ENCODE peak calls at places on chromosome 21, in nine cellular contexts. A is progenitor cell of endocrine pancreas; L is neural crest cell; U is pancreas; F is CD4-positive, alpha-beta T cell; S is esophagus squamous epithelium; C is NB4; J is fibroblast of lung; I is GM12865. H is an unnamed sample.

GRCh38 chr21:17785403-17785788 is 33.8 kb downstream of the C21orf91 start:
- DNase-seq in I (no peak), S (no peak), U (no peak), C (no peak), A (no peak), F (no peak), J (no peak), L (no peak), H (no peak)

GRCh38 chr21:16211339-16212303 is 481.8 kb downstream of the USP25 start:
- DNase-seq in J (peak), S (no peak), F (no peak), U (no peak), A (no peak), L (no peak), C (no peak), I (no peak), H (no peak)

GRCh38 chr21:16169102-16169511 is 439.3 kb downstream of the USP25 start:
- DNase-seq in I (no peak), A (no peak), F (no peak), J (peak), C (no peak), L (no peak), U (no peak), S (no peak), H (no peak)

GRCh38 chr21:44700101-44701022 is 3.4 kb downstream of the KRTAP10-12 start:
- DNase-seq in L (no peak), I (no peak), F (no peak), U (no peak), S (no peak), J (no peak), C (no peak), A (no peak), H (no peak)

GRCh38 chr21:25850126-25850831 is 115.5 kb downstream of the GABPA start:
- DNase-seq in J (no peak), I (no peak), F (no peak), C (no peak), U (no peak), S (no peak), L (no peak), A (no peak), H (no peak)

GRCh38 chr21:16116798-16117197 is 387.0 kb downstream of the USP25 start:
- DNase-seq in F (no peak), A (no peak), S (no peak), U (no peak), C (no peak), I (no peak), J (peak), L (no peak), H (no peak)

GRCh38 chr21:25563399-25564116 is 43.7 kb downstream of the MRPL39 start:
- DNase-seq in U (no peak), A (no peak), J (peak), L (no peak), S (no peak), I (peak), F (no peak), C (peak), H (no peak)

GRCh38 chr21:29121759-29122158 is 8.7 kb upstream of the MAP3K7CL start:
- DNase-seq in L (no peak), F (no peak), I (peak), J (no peak), S (no peak), A (no peak), C (no peak), U (no peak), H (no peak)

GRCh38 chr21:37862536-37862935 is 53.7 kb downstream of the KCNJ6 start:
- DNase-seq in I (peak), F (no peak), U (no peak), C (peak), J (peak), S (no peak), L (no peak), A (no peak), H (peak)

GRCh38 chr21:44329086-44329889 is 9.9 kb downstream of the CFAP410 start:
- DNase-seq in A (no peak), C (no peak), U (no peak), F (no peak), I (no peak), L (no peak), S (no peak), J (no peak), H (no peak)

GRCh38 chr21:22536511-22536910 is 1538.3 kb downstream of the NCAM2 start:
- DNase-seq in A (no peak), J (no peak), S (no peak), I (no peak), F (no peak), C (peak), U (no peak), L (no peak), H (no peak)

GRCh38 chr21:28916150-28916893 is 76.4 kb downstream of the LTN1 start:
- DNase-seq in L (no peak), U (no peak), C (no peak), I (no peak), J (no peak), F (no peak), S (no peak), A (no peak), H (no peak)

GRCh38 chr21:31641416-31641922 is 18.0 kb upstream of the SOD1 start:
- DNase-seq in L (no peak), I (no peak), A (no peak), U (no peak), S (no peak), J (no peak), F (no peak), C (no peak), H (no peak)

GRCh38 chr21:45339430-45340405 is 52.0 kb upstream of the POFUT2 start:
- DNase-seq in U (no peak), I (no peak), F (no peak), J (no peak), C (no peak), A (no peak), L (no peak), S (no peak), H (no peak)

GRCh38 chr21:27814226-27814625 is 847.3 kb upstream of the ADAMTS5 start:
- DNase-seq in J (no peak), C (no peak), S (no peak), A (no peak), U (no peak), I (no peak), F (no peak), L (no peak), H (no peak)

GRCh38 chr21:26041441-26042180 is 129.0 kb downstream of the APP start:
- DNase-seq in C (no peak), I (no peak), A (no peak), L (no peak), J (peak), S (no peak), F (no peak), U (no peak), H (no peak)

GRCh38 chr21:24514081-24514733 is 1093.1 kb downstream of the MRPL39 start:
- DNase-seq in C (peak), I (peak), A (no peak), L (no peak), U (no peak), J (no peak), S (no peak), F (no peak), H (no peak)

GRCh38 chr21:35651166-35651565 is 409.2 kb downstream of the SETD4 start:
- DNase-seq in I (no peak), A (no peak), J (no peak), F (no peak), S (no peak), C (no peak), L (no peak), U (no peak), H (no peak)

GRCh38 chr21:40300300-40300699 is 433.1 kb downstream of the PCP4 start:
- DNase-seq in A (no peak), S (no peak), C (no peak), U (no peak), L (no peak), I (no peak), J (no peak), F (no peak), H (no peak)

GRCh38 chr21:28636988-28637691 is 355.5 kb downstream of the LTN1 start:
- DNase-seq in S (no peak), F (no peak), I (no peak), L (no peak), C (no peak), J (peak), A (no peak), U (no peak), H (no peak)

GRCh38 chr21:26007911-26008579 is 162.5 kb downstream of the APP start:
- DNase-seq in U (no peak), A (no peak), S (no peak), F (no peak), C (no peak), J (peak), I (no peak), L (no peak), H (no peak)

GRCh38 chr21:39775816-39776215 is 30.8 kb downstream of the IGSF5 start:
- DNase-seq in I (no peak), F (no peak), J (peak), A (no peak), S (no peak), L (no peak), C (no peak), U (no peak), H (no peak)

GRCh38 chr21:31273278-31273677 is 70.8 kb downstream of the TIAM1 start:
- DNase-seq in S (no peak), J (peak), F (no peak), C (no peak), U (no peak), I (no peak), A (no peak), L (no peak), H (no peak)

GRCh38 chr21:46253610-46254124 is 25.1 kb upstream of the LSS start:
- DNase-seq in C (peak), U (no peak), I (peak), L (no peak), F (no peak), J (no peak), A (no peak), S (no peak), H (no peak)

GRCh38 chr21:43362928-43363314 is 64.0 kb downstream of the SIK1 start:
- DNase-seq in A (no peak), S (no peak), L (no peak), F (no peak), I (no peak), J (peak), C (no peak), U (no peak), H (no peak)

GRCh38 chr21:40386301-40386911 is 460.6 kb downstream of the DSCAM start:
- DNase-seq in J (peak), C (peak), F (no peak), A (peak), L (peak), U (peak), I (peak), S (no peak), H (peak)

GRCh38 chr21:22476726-22477646 is 1478.8 kb downstream of the NCAM2 start:
- DNase-seq in I (no peak), U (no peak), L (no peak), C (no peak), A (no peak), F (no peak), J (no peak), S (no peak), H (no peak)

GRCh38 chr21:35159881-35160280 is 110.8 kb upstream of the RUNX1 start:
- DNase-seq in C (no peak), U (no peak), A (no peak), F (no peak), L (no peak), S (no peak), J (peak), I (no peak), H (no peak)

DNA sequence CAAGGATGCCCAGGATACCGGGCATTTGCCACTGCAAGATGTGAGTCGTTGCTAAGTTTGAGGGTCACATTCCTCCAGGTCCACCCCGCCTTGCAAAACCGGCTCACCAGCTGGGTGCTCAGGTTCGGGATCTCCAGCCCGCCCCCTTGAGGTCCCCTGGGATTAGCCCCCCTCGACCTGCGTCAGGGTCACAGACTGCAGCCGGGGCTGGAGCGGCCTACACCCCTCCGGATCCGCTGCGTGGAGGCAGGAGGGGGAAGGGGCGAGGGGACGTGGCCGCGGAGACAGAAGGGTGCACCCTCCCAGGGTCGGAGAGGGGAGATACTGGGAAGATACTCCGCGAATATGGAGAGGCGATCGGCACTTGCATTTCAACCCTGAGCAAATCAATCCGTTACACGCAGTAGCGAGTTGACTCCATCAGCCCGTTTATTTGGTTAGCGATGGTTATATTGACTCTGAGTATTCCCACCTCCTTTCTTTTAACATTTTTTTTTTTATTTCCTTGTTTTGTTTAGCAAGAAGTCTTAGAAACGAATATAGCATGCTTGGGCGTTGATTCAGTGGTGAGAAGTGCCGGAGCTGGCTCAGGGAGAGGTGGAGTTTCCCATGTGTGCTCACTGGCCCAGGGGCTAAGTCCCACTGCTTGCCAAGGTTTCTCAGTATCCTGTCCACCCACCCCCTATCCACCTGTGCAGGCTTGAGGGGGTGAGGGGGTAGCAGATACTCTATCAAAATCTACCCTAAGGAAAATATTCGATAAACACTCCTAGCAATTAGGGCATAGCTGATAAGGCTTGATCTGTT is 983 bp downstream of the IFNAR2 start:
- DNase-seq in A (peak), L (peak), C (peak), J (peak), U (peak), I (peak), S (no peak), F (peak), H (peak)
- TF ChIP-seq CTCF in A (peak), L (peak), C (no peak), J (no peak), U (no peak), I (no peak), S (no peak), F (peak), H (no peak)

GRCh38 chr21:41411449-41412089 is 14.5 kb upstream of the MX1 start:
- DNase-seq in J (no peak), I (peak), U (peak), A (no peak), L (no peak), S (no peak), C (peak), F (no peak), H (no peak)
- TF ChIP-seq CTCF in J (no peak), I (peak), U (no peak), A (no peak), L (peak), S (peak), C (peak), F (no peak), H (no peak)

GRCh38 chr21:14901482-14901958 is 163.3 kb downstream of the NRIP1 start:
- DNase-seq in S (no peak), F (no peak), A (no peak), L (no peak), U (no peak), J (peak), C (no peak), I (peak), H (no peak)
- TF ChIP-seq CTCF in S (no peak), F (no peak), A (no peak), L (no peak), U (no peak), J (no peak), C (no peak), I (no peak), H (no peak)

GRCh38 chr21:42239973-42240372 is 21.0 kb downstream of the ABCG1 start:
- DNase-seq in U (no peak), I (no peak), L (no peak), J (no peak), F (no peak), C (no peak), A (no peak), S (no peak), H (no peak)
- TF ChIP-seq CTCF in U (no peak), I (peak), L (peak), J (no peak), F (no peak), C (no peak), A (peak), S (no peak), H (no peak)

GRCh38 chr21:33473344-33473743 is 6.4 kb downstream of the TMEM50B start:
- DNase-seq in C (no peak), S (no peak), J (no peak), U (no peak), I (no peak), A (no peak), L (no peak), F (no peak), H (no peak)
- TF ChIP-seq CTCF in C (no peak), S (no peak), J (no peak), U (no peak), I (no peak), A (no peak), L (no peak), F (no peak), H (no peak)

GRCh38 chr21:36757246-36757645 is 58.3 kb downstream of the SIM2 start:
- DNase-seq in U (no peak), C (no peak), A (no peak), I (no peak), J (no peak), L (no peak), F (no peak), S (no peak), H (no peak)
- TF ChIP-seq CTCF in U (no peak), C (no peak), A (no peak), I (no peak), J (no peak), L (no peak), F (no peak), S (no peak), H (no peak)